ENCODE peak calls at places on chromosomes 3 and 15, in five cellular contexts. One of them, this sample, is unnamed.

GRCh38 chr15:94164202-94164807 is 67.1 kb upstream of the MCTP2 start:
- DNase-seq in H1: peak
- DNase-seq in HEK293T: peak
- DNase-seq in GM12878: no peak
- DNase-seq in HepG2: peak
- DNase-seq in this sample: peak

GRCh38 chr3:103440539-103441113 is 1005.8 kb downstream of the ZPLD1 start:
- DNase-seq in H1: no peak
- DNase-seq in HEK293T: no peak
- DNase-seq in HepG2: no peak
- DNase-seq in GM12878: no peak
- DNase-seq in this sample: no peak

GRCh38 chr15:40155270-40155910 is 5.5 kb upstream of the BUB1B start:
- DNase-seq in HEK293T: no peak
- DNase-seq in GM12878: no peak
- DNase-seq in HepG2: no peak
- DNase-seq in H1: peak
- DNase-seq in this sample: no peak

GRCh38 chr15:90903733-90904536 is 833 bp downstream of the MAN2A2 start:
- DNase-seq in H1: no peak
- DNase-seq in HepG2: peak
- DNase-seq in GM12878: no peak
- DNase-seq in HEK293T: peak
- DNase-seq in this sample: no peak

GRCh38 chr3:197456271-197457091 is 99.3 kb downstream of the BDH1 start:
- DNase-seq in H1: peak
- DNase-seq in HepG2: peak
- DNase-seq in HEK293T: peak
- DNase-seq in GM12878: no peak
- DNase-seq in this sample: peak

GRCh38 chr3:129602730-129603560 is 3.5 kb downstream of the PLXND1 start:
- DNase-seq in HepG2: peak
- DNase-seq in HEK293T: no peak
- DNase-seq in GM12878: no peak
- DNase-seq in H1: no peak
- DNase-seq in this sample: no peak

GRCh38 chr3:15276028-15276717 is 56.2 kb downstream of the SH3BP5 start:
- DNase-seq in GM12878: no peak
- DNase-seq in H1: no peak
- DNase-seq in HEK293T: no peak
- DNase-seq in HepG2: no peak
- DNase-seq in this sample: no peak

GRCh38 chr15:94266000-94266399 is 34.6 kb downstream of the MCTP2 start:
- DNase-seq in H1: no peak
- DNase-seq in GM12878: no peak
- DNase-seq in HEK293T: no peak
- DNase-seq in HepG2: peak
- DNase-seq in this sample: no peak

GRCh38 chr15:34154725-34155204 is 52.9 kb downstream of the PGBD4 start:
- DNase-seq in H1: no peak
- DNase-seq in HepG2: no peak
- DNase-seq in GM12878: no peak
- DNase-seq in HEK293T: no peak
- DNase-seq in this sample: no peak

GRCh38 chr15:57647791-57648130 is 56.1 kb downstream of the MYZAP start:
- DNase-seq in H1: no peak
- DNase-seq in HEK293T: no peak
- DNase-seq in GM12878: no peak
- DNase-seq in HepG2: no peak
- DNase-seq in this sample: no peak

GRCh38 chr3:63278171-63278999 is at the start of gene SYNPR:
- DNase-seq in HepG2: no peak
- DNase-seq in GM12878: no peak
- DNase-seq in H1: no peak
- DNase-seq in HEK293T: no peak
- DNase-seq in this sample: no peak

GRCh38 chr3:121630355-121630754 is 30.3 kb downstream of the HCLS1 start:
- DNase-seq in GM12878: no peak
- DNase-seq in H1: no peak
- DNase-seq in HepG2: no peak
- DNase-seq in HEK293T: no peak
- DNase-seq in this sample: no peak

GRCh38 chr15:61653110-61653509 is 407.1 kb downstream of the VPS13C start:
- DNase-seq in GM12878: no peak
- DNase-seq in HEK293T: no peak
- DNase-seq in HepG2: no peak
- DNase-seq in H1: no peak
- DNase-seq in this sample: no peak

GRCh38 chr3:62968128-62968527 is 92.9 kb upstream of the CADPS start:
- DNase-seq in GM12878: no peak
- DNase-seq in HepG2: no peak
- DNase-seq in HEK293T: no peak
- DNase-seq in H1: no peak
- DNase-seq in this sample: no peak

GRCh38 chr15:99268431-99268830 is 17.1 kb downstream of the LRRC28 start:
- DNase-seq in HEK293T: no peak
- DNase-seq in H1: no peak
- DNase-seq in GM12878: no peak
- DNase-seq in HepG2: peak
- DNase-seq in this sample: no peak

GRCh38 chr15:99267957-99268356 is 16.7 kb downstream of the LRRC28 start:
- DNase-seq in GM12878: no peak
- DNase-seq in HEK293T: no peak
- DNase-seq in H1: no peak
- DNase-seq in HepG2: no peak
- DNase-seq in this sample: no peak

GRCh38 chr15:99264125-99264524 is 12.8 kb downstream of the LRRC28 start:
- DNase-seq in HepG2: no peak
- DNase-seq in GM12878: no peak
- DNase-seq in HEK293T: no peak
- DNase-seq in H1: no peak
- DNase-seq in this sample: no peak

GRCh38 chr15:99265541-99266070 is 14.3 kb downstream of the LRRC28 start:
- DNase-seq in HEK293T: no peak
- DNase-seq in GM12878: no peak
- DNase-seq in HepG2: no peak
- DNase-seq in H1: no peak
- DNase-seq in this sample: no peak
- TF ChIP-seq SUZ12 in HEK293T: no peak
- TF ChIP-seq SUZ12 in GM12878: no peak
- TF ChIP-seq SUZ12 in HepG2: no peak
- TF ChIP-seq SUZ12 in H1: no peak
- TF ChIP-seq SUZ12 in this sample: no peak

GRCh38 chr3:81668283-81668682 is 93.2 kb downstream of the GBE1 start:
- DNase-seq in GM12878: no peak
- DNase-seq in HEK293T: no peak
- DNase-seq in HepG2: no peak
- DNase-seq in H1: no peak
- DNase-seq in this sample: no peak

GRCh38 chr3:81663114-81663513 is 98.3 kb downstream of the GBE1 start:
- DNase-seq in GM12878: no peak
- DNase-seq in HEK293T: no peak
- DNase-seq in HepG2: no peak
- DNase-seq in H1: no peak
- DNase-seq in this sample: no peak

DNA sequence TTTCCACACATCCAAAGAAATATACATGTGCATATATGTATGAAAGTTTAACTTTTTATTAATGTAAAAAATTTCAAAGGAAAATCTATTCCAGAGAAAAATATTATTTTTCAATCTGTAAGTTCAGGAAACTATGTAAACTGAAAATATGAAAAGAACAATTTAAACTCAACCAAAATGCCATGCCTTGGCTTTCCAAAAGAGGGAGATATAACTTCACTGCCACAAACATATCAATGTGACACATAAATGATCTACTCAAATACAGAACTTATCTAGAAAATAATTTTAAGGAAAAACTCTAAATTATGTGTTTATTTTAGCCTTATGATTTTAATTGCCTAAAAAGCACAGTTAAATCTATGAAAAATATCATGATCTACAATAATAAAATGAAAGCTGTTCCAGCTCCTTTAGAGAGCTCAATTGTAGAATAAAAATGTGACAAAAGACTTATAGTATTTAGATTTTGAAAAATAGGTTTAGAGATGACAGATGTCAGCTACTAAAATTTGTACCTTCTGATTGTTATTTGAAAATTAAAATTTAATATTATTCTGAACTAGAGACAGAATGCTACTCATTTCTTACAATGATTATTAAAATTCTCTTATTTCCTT is 94.8 kb downstream of the GBE1 start:
- DNase-seq in HEK293T: peak
- DNase-seq in GM12878: no peak
- DNase-seq in H1: no peak
- DNase-seq in HepG2: no peak
- DNase-seq in this sample: no peak
- TF ChIP-seq SUZ12 in HEK293T: no peak
- TF ChIP-seq SUZ12 in GM12878: no peak
- TF ChIP-seq SUZ12 in H1: no peak
- TF ChIP-seq SUZ12 in HepG2: no peak
- TF ChIP-seq SUZ12 in this sample: no peak

DNA sequence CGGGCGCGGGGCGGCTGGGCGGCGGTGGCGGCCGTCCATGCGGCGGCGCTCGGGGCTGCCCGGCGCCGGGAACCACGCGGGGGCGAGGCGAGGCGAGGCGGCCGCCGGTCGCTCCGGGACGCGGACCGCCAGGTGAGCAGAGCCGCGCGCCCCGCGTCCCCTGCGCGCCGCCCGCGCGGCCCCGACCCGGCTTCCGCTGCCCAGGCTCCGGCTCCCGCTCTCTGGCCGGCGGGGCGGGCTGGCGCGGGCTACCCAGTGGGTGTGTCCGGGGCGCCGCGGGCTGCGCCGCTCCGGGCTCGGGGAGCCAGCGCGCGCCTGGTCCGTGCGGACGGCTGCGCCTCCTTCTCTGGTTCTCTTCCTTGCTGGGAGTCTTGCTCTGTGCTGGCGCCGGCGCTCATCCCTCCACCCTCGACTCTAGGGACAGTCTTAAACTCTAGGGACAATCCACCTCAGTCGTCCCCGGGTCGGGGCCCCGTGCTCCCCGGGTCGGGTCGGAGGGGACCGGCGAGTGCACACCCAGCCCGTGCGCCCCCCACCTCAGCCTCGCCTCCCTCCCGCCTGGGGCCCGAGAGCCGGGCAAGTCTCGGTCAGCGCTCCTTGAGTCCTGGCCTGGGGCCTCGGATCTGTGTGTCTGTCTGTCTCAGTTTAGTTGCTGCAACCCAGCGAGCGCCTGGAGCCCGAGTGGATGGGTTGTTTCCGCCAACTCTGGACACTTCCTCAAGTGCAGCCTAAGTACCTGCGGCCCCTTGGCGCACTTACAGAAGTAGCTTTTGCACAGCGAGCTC is 488 bp downstream of the THSD4 start:
- DNase-seq in GM12878: no peak
- DNase-seq in HepG2: no peak
- DNase-seq in H1: no peak
- DNase-seq in HEK293T: peak
- DNase-seq in this sample: no peak
- TF ChIP-seq SUZ12 in GM12878: peak
- TF ChIP-seq SUZ12 in HepG2: no peak
- TF ChIP-seq SUZ12 in H1: no peak
- TF ChIP-seq SUZ12 in HEK293T: no peak
- TF ChIP-seq SUZ12 in this sample: no peak

GRCh38 chr15:27843146-27843545 is 256.0 kb downstream of the OCA2 start:
- DNase-seq in HepG2: no peak
- DNase-seq in GM12878: no peak
- DNase-seq in HEK293T: no peak
- DNase-seq in H1: no peak
- DNase-seq in this sample: no peak

GRCh38 chr15:27845535-27846369 is 253.4 kb downstream of the OCA2 start:
- DNase-seq in GM12878: no peak
- DNase-seq in H1: no peak
- DNase-seq in HEK293T: no peak
- DNase-seq in HepG2: no peak
- DNase-seq in this sample: no peak

GRCh38 chr15:27846722-27847420 is 252.2 kb downstream of the OCA2 start:
- DNase-seq in HEK293T: no peak
- DNase-seq in HepG2: no peak
- DNase-seq in GM12878: no peak
- DNase-seq in H1: no peak
- DNase-seq in this sample: no peak

GRCh38 chr15:27842526-27842925 is 256.6 kb downstream of the OCA2 start:
- DNase-seq in HepG2: no peak
- DNase-seq in GM12878: no peak
- DNase-seq in H1: no peak
- DNase-seq in HEK293T: no peak
- DNase-seq in this sample: no peak

DNA sequence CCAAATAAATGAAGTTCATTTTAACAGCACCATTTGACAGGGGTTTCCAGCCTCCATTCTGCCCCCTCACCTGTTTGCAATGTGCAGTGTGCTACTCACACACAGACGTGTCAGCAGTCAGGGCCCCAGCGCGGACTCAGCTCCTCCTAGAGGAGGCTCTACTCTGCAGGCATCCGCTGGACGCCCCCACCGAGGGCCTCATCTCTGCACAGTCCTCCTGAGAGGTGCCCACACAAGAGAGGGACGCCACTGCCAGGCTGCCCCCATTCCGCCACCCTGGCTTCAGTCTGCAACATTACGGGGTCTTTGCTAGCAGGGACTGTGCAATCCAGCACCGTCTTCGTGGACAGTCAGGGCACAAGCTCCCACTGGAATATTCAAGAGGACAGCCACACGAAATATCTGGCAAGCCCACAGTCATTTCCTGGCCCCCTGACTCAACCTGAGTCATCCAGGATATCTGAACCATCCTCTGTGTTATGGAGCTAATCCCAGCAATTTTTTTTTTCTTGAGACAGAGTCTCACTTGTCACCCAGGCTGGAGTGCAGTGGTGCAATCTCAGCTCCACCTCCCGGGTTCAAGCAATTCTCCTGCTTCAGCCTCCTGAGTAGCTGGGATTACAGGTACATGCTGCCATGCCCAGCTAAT is 255.0 kb downstream of the OCA2 start:
- DNase-seq in HepG2: no peak
- DNase-seq in HEK293T: no peak
- DNase-seq in GM12878: no peak
- DNase-seq in H1: no peak
- DNase-seq in this sample: no peak
- TF ChIP-seq SUZ12 in HepG2: no peak
- TF ChIP-seq SUZ12 in HEK293T: no peak
- TF ChIP-seq SUZ12 in GM12878: no peak
- TF ChIP-seq SUZ12 in H1: no peak
- TF ChIP-seq SUZ12 in this sample: no peak

GRCh38 chr15:37767841-37768455 is 166.5 kb upstream of the TMCO5A start:
- DNase-seq in GM12878: no peak
- DNase-seq in HEK293T: no peak
- DNase-seq in HepG2: no peak
- DNase-seq in H1: no peak
- DNase-seq in this sample: no peak

GRCh38 chr15:37765809-37766208 is 168.6 kb upstream of the TMCO5A start:
- DNase-seq in H1: no peak
- DNase-seq in HepG2: no peak
- DNase-seq in GM12878: no peak
- DNase-seq in HEK293T: no peak
- DNase-seq in this sample: no peak

DNA sequence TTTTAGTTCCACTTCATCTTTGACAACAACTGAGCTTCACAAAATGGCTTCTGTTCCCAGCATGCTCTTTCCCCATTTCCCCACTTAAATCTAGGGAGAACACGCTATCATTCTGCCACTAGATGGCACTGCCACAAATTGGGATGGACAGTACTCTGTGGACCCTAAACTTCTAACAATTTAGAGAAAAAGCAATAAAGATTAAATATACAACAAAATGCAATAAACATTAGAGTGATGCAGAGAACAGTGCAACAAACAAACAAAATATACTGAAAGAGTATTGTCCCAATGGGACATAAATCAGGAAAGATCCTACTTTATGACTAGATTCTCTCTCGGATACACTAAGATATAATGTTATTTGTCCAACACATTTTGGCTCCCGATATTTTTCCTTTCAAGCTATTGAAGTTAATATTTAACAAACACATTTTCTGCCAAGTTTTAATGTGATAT is 169.7 kb upstream of the TMCO5A start:
- DNase-seq in H1: no peak
- DNase-seq in HEK293T: peak
- DNase-seq in HepG2: peak
- DNase-seq in GM12878: no peak
- DNase-seq in this sample: peak
- TF ChIP-seq SUZ12 in H1: no peak
- TF ChIP-seq SUZ12 in HEK293T: no peak
- TF ChIP-seq SUZ12 in HepG2: no peak
- TF ChIP-seq SUZ12 in GM12878: no peak
- TF ChIP-seq SUZ12 in this sample: no peak

This sample was measured in NT2/D1.